ENCODE peak calls at places on chromosomes 16 and 17, in eight cellular contexts. W, G, U, F, X, M, Y and Z are unnamed samples.

GRCh38 chr17:37045271-37045946 is 96.7 kb downstream of the AATF start:
- DNase-seq in X (no peak), W (no peak), U (no peak), M (no peak), G (no peak), F (no peak), Y (no peak), Z (no peak)

GRCh38 chr17:50785942-50786570 is 18.7 kb upstream of the ANKRD40CL start:
- DNase-seq in G (peak; percentile 19), W (no peak), Y (no peak), M (no peak), U (no peak), X (no peak), F (no peak), Z (no peak)

GRCh38 chr17:2406271-2406902 is 5.5 kb upstream of the MNT start:
- DNase-seq in G (no peak), F (no peak), W (no peak), U (no peak), X (no peak), Y (no peak), M (no peak), Z (no peak)

GRCh38 chr16:11273721-11274324 is 394 bp upstream of the PRM3 start:
- DNase-seq in X (no peak), M (no peak), W (no peak), Y (no peak), U (no peak), F (no peak), G (no peak), Z (no peak)

GRCh38 chr17:4968166-4968915 is 724 bp upstream of the SPAG7 start:
- DNase-seq in Y (no peak), X (peak; percentile 58), M (no peak), G (no peak), U (peak; percentile 52), F (no peak), W (no peak), Z (peak; percentile 46)

GRCh38 chr17:38604479-38605229 is 1.1 kb downstream of the SRCIN1 start:
- DNase-seq in F (no peak), U (peak; percentile 12), W (peak; percentile 28), X (no peak), G (no peak), M (no peak), Y (peak; percentile 33), Z (no peak)

GRCh38 chr16:29808219-29808900 is 2.0 kb downstream of the MAZ start:
- DNase-seq in M (no peak), W (no peak), F (no peak), Y (peak; percentile 55), U (peak; percentile 43), G (peak; percentile 16), X (peak; percentile 42), Z (no peak)

GRCh38 chr17:44831270-44831770 is 1.2 kb upstream of the GJC1 start:
- DNase-seq in M (no peak), Y (no peak), F (no peak), U (no peak), W (no peak), X (no peak), G (no peak), Z (no peak)

GRCh38 chr16:84240455-84240854 is 643 bp upstream of the KCNG4 start:
- DNase-seq in U (no peak), G (no peak), M (no peak), F (no peak), Y (no peak), X (no peak), W (no peak), Z (no peak)

GRCh38 chr16:22900863-22901262 is 86.9 kb downstream of the HS3ST2 start:
- DNase-seq in X (no peak), U (no peak), G (no peak), F (no peak), W (no peak), M (no peak), Y (no peak), Z (no peak)

GRCh38 chr17:28484296-28484695 is 10.9 kb downstream of the SLC13A2 start:
- DNase-seq in F (no peak), Y (no peak), X (no peak), M (no peak), W (no peak), G (no peak), U (no peak), Z (no peak)

GRCh38 chr16:87098361-87098760 is 218.8 kb downstream of the C16orf95 start:
- DNase-seq in M (no peak), W (no peak), X (no peak), Y (no peak), F (no peak), U (no peak), G (no peak), Z (no peak)

GRCh38 chr16:50762241-50762640 is 20.4 kb downstream of the CYLD start:
- DNase-seq in F (no peak), W (no peak), M (no peak), X (no peak), U (no peak), Y (no peak), G (no peak), Z (no peak)

GRCh38 chr17:58081641-58082340 is 1.4 kb upstream of the DYNLL2 start:
- DNase-seq in G (no peak), W (no peak), M (no peak), F (no peak), Y (no peak), U (no peak), X (no peak), Z (no peak)

GRCh38 chr16:71552698-71553503 is 24.0 kb downstream of the TAT start:
- DNase-seq in M (no peak), W (peak; percentile 17), F (no peak), X (no peak), Y (no peak), U (no peak), G (peak; percentile 8), Z (no peak)

GRCh38 chr16:66935319-66936011 is at the start of gene CES2:
- DNase-seq in G (peak; percentile 71), Y (peak; percentile 49), U (no peak), X (no peak), W (no peak), F (no peak), M (no peak), Z (no peak)

GRCh38 chr16:4945560-4946502 is 8.9 kb upstream of the PPL start:
- DNase-seq in Y (peak; percentile 70), W (no peak), F (no peak), M (no peak), X (no peak), U (no peak), G (peak; percentile 76), Z (no peak)

GRCh38 chr16:30637952-30638351 is 12.8 kb upstream of the PRR14 start:
- DNase-seq in M (no peak), W (peak; percentile 72), Y (no peak), F (no peak), X (no peak), U (no peak), G (peak; percentile 78), Z (no peak)

GRCh38 chr16:78596996-78597422 is 497.6 kb downstream of the WWOX start:
- DNase-seq in Y (no peak), U (no peak), W (no peak), F (no peak), G (no peak), X (no peak), M (no peak), Z (no peak)

GRCh38 chr17:21134559-21134958 is 7.8 kb downstream of the DHRS7B start:
- DNase-seq in X (no peak), G (no peak), U (no peak), Y (no peak), M (no peak), F (no peak), W (peak; percentile 43), Z (no peak)

GRCh38 chr16:19685176-19685575 is 32.9 kb downstream of the KNOP1 start:
- DNase-seq in F (no peak), U (no peak), M (no peak), G (no peak), W (no peak), X (no peak), Y (no peak), Z (no peak)

GRCh38 chr16:4212934-4213296 is 29.0 kb downstream of the SRL start:
- DNase-seq in W (no peak), X (no peak), Y (no peak), G (peak; percentile 62), U (no peak), F (no peak), M (no peak), Z (no peak)

GRCh38 chr17:41528959-41529353 is 848 bp upstream of the KRT19 start:
- DNase-seq in M (no peak), F (peak; percentile 59), Y (no peak), U (no peak), W (no peak), X (no peak), G (no peak), Z (no peak)

GRCh38 chr17:14299261-14300093 is 1.4 kb upstream of the HS3ST3B1 start:
- DNase-seq in M (peak; percentile 50), X (peak; percentile 57), U (no peak), G (peak; percentile 67), W (no peak), Y (peak; percentile 60), F (no peak), Z (no peak)

GRCh38 chr16:12341966-12342365 is 365.4 kb downstream of the SNX29 start:
- DNase-seq in F (no peak), X (no peak), U (no peak), W (no peak), G (peak; percentile 65), M (no peak), Y (no peak), Z (no peak)

GRCh38 chr17:44363613-44364159 is at the start of gene FAM171A2:
- DNase-seq in U (peak; percentile 65), M (peak; percentile 71), Y (peak; percentile 80), F (peak; percentile 41), X (peak; percentile 79), G (peak; percentile 76), W (peak; percentile 83), Z (peak; percentile 84)

GRCh38 chr16:47058295-47059086 is 85.0 kb upstream of the DNAJA2 start:
- DNase-seq in F (no peak), G (no peak), W (no peak), U (no peak), M (no peak), X (no peak), Y (no peak), Z (no peak)

GRCh38 chr17:78394209-78394608 is 15.8 kb downstream of the PGS1 start:
- DNase-seq in G (no peak), F (peak; percentile 95), X (no peak), W (no peak), U (no peak), M (no peak), Y (no peak), Z (no peak)

GRCh38 chr17:66169839-66170238 is 22.1 kb downstream of the CEP112 start:
- DNase-seq in Y (no peak), U (no peak), W (no peak), M (no peak), X (no peak), G (no peak), F (no peak), Z (no peak)

GRCh38 chr17:36469733-36470132 is 16.7 kb upstream of the ZNHIT3 start:
- DNase-seq in Y (no peak), U (no peak), G (no peak), M (no peak), F (no peak), W (no peak), X (no peak), Z (no peak)

GRCh38 chr16:52545157-52545543 is 1.8 kb downstream of the TOX3 start:
- DNase-seq in X (no peak), M (no peak), W (no peak), Y (no peak), G (no peak), F (no peak), U (no peak), Z (no peak)

GRCh38 chr17:12928736-12929135 is 89.1 kb downstream of the ELAC2 start:
- DNase-seq in M (no peak), W (peak; percentile 48), F (no peak), X (no peak), U (no peak), Y (no peak), G (peak; percentile 24), Z (no peak)

GRCh38 chr17:66507103-66507923 is 204.9 kb downstream of the PRKCA start:
- DNase-seq in Y (peak; percentile 33), F (no peak), U (peak; percentile 19), X (no peak), W (no peak), M (no peak), G (peak; percentile 81), Z (no peak)

GRCh38 chr16:84836234-84836647 is 16.5 kb downstream of the CRISPLD2 start:
- DNase-seq in U (no peak), X (no peak), F (no peak), G (peak; percentile 100), M (no peak), W (no peak), Y (peak; percentile 91), Z (no peak)